ENCODE peak calls at places on chromosomes 13 and 19, in eight cellular contexts. B, X, V, S, T, R, F and N are unnamed samples.

GRCh38 chr19:13998426-13998825 is 7.7 kb downstream of the RFX1 start:
- DNase-seq in V (no peak), S (no peak), B (no peak), X (no peak), R (no peak), T (no peak), F (no peak), N (no peak)

GRCh38 chr13:101309014-101309619 is 107.2 kb downstream of the NALCN start:
- DNase-seq in F (no peak), V (no peak), R (no peak), B (no peak), S (no peak), X (no peak), T (no peak), N (no peak)

GRCh38 chr13:61410669-61411297 is 4.9 kb downstream of the PCDH20 start:
- DNase-seq in R (peak; percentile 2), T (no peak), F (no peak), S (no peak), X (peak; percentile 44), B (no peak), V (peak; percentile 16), N (no peak)

GRCh38 chr13:46045424-46045823 is 7.1 kb downstream of the ZC3H13 start:
- DNase-seq in F (no peak), R (no peak), T (no peak), V (no peak), S (no peak), B (no peak), X (no peak), N (no peak)

GRCh38 chr13:23707674-23708073 is 137.5 kb downstream of the TNFRSF19 start:
- DNase-seq in F (no peak), X (no peak), S (no peak), R (peak; percentile 24), T (no peak), B (no peak), V (no peak), N (no peak)

GRCh38 chr13:84431646-84432045 is 549.4 kb upstream of the SLITRK1 start:
- DNase-seq in B (no peak), F (no peak), V (no peak), T (no peak), X (no peak), S (no peak), R (no peak), N (no peak)

GRCh38 chr13:47110833-47111240 is 214.0 kb upstream of the HTR2A start:
- DNase-seq in R (no peak), T (no peak), S (no peak), V (no peak), B (no peak), X (no peak), F (no peak), N (no peak)

GRCh38 chr13:49539313-49539712 is 43.6 kb downstream of the PHF11 start:
- DNase-seq in V (no peak), S (no peak), B (no peak), X (no peak), T (no peak), F (peak; percentile 33), R (no peak), N (no peak)

GRCh38 chr19:50067575-50067974 is 41.8 kb downstream of the ZNF473 start:
- DNase-seq in B (no peak), F (no peak), T (no peak), S (no peak), V (no peak), X (no peak), R (no peak), N (no peak)

GRCh38 chr19:19444694-19445155 is 39.2 kb downstream of the GATAD2A start:
- DNase-seq in F (no peak), V (no peak), B (peak; percentile 56), R (no peak), X (no peak), T (no peak), S (no peak), N (no peak)

GRCh38 chr13:77235456-77236022 is 91.4 kb downstream of the MYCBP2 start:
- DNase-seq in V (no peak), B (no peak), R (no peak), F (no peak), S (no peak), T (no peak), X (no peak), N (no peak)

GRCh38 chr19:948842-949496 is 23.1 kb downstream of the ARID3A start:
- DNase-seq in S (no peak), V (no peak), R (no peak), X (no peak), B (no peak), F (no peak), T (no peak), N (no peak)

GRCh38 chr19:950352-951066 is 24.7 kb downstream of the ARID3A start:
- DNase-seq in B (no peak), R (no peak), X (no peak), S (no peak), T (no peak), F (no peak), V (no peak), N (no peak)

GRCh38 chr19:947090-947706 is 21.4 kb downstream of the ARID3A start:
- DNase-seq in S (no peak), T (no peak), R (no peak), B (no peak), X (no peak), V (no peak), F (no peak), N (no peak)

GRCh38 chr19:945401-946252 is 19.8 kb downstream of the ARID3A start:
- DNase-seq in X (no peak), B (no peak), F (no peak), R (no peak), S (no peak), V (no peak), T (no peak), N (no peak)

DNA sequence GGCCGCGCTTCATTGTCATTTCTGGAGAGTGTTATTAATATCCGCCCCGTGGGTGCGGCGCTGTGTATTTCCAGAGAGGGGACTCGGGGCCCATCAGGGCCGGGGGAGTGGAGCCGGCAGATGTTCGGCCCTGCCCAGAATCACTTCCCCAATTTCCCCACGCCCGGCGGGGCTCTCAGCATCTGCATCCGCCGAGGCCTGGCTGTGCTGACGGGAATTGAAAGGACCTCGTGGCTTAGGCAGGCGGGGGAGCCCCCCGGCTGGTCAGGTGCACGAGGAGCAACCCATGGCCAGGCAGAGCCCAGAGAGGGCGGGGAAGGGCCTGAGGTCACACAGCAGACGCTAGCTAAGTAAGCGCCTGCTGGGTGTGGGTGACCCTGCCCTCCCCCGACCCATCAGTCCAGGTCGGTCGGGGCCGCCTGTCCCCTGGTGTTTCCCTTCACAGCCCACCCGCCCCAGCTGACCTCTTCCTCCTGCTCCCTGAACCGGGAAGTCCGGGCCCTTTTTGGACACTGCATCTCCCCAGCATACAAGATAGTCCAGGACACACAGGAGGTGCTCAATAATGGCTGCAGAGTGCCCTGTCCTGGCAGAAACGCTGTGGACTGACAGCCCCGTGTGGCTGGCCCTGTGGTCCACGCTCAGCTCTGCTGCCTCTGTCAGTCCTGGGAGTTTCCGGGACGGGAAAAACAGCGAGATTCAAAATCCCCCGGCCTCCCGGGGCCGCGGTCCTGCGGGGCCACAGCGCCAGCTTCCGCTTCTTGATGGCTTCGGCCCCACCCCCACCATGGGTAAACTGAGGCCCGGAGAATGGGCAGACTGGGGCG is 22.1 kb downstream of the ARID3A start:
- DNase-seq in V (no peak), S (no peak), T (peak; percentile 51), X (no peak), B (peak; percentile 59), F (peak; percentile 24), R (no peak), N (no peak)
- H3K27ac ChIP-seq in V (no peak overlapping the region), S (no peak overlapping the region), T (no peak overlapping the region), X (no peak overlapping the region), B (no peak overlapping the region), F (no peak overlapping the region), R (no peak overlapping the region), N (no peak overlapping the region)

DNA sequence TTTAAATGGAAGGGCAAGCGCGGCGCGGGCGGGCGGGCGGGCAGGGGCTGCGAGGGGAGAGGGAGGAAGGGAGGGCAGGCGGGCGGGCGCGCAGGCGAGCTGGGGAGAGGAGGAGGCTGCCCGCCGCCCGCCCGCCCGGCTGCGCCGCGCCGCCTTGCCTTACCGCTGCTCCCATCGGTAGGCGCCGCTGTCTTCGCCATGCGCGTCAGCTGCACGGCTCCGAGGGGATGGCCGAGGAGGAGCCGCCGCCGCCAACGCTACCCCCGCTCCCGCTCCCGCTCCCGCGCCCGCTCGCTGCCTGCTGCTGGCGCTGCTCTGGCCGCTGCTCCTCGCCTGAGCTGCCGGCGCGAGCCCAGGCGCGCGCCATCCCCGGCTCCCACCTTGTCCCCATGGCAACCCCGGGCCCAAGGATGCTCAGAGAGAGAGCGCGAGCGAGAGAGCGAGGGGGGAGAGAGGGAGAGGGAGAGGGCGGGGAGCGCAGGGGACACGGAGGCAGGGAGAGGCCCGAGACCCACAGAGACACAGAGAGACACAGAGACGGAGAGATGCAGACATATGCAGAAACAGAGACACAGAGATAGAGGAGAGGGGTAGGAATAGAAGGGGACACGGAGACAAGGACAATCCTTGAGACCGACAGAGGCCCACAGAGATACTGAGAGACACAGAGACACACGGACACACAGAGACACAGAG is 40.3 kb downstream of the DEDD2 start:
- DNase-seq in V (peak; percentile 96), T (peak; percentile 56), B (peak; percentile 71), S (peak; percentile 79), X (peak; percentile 91), R (peak; percentile 18), F (peak; percentile 64), N (peak; percentile 76)
- TF ChIP-seq CTCF in V (peak; percentile 51), T (peak; percentile 16), B (peak; percentile 21), S (peak; percentile 59), X (peak; percentile 36), R (peak; percentile 16), F (peak; percentile 14), N (no peak)

GRCh38 chr13:98539655-98540054 is 37.3 kb downstream of the STK24 start:
- DNase-seq in B (no peak), F (no peak), R (no peak), V (no peak), T (no peak), S (no peak), X (no peak), N (no peak)
- H3K4me1 ChIP-seq in B (peaks cover 100% of the 10 kb centered on the region), F (peaks cover 22% of the 10 kb centered on the region), R (peaks cover 22% of the 10 kb centered on the region), V (peaks cover 37% of the 10 kb centered on the region), T (peaks cover 42% of the 10 kb centered on the region), S (peaks cover 15% of the 10 kb centered on the region), X (no peaks in the 10 kb centered on the region), N (peaks cover 67% of the 10 kb centered on the region)

GRCh38 chr19:6372594-6373095 is at the start of gene ALKBH7:
- DNase-seq in S (peak; percentile 99), X (peak; percentile 90), R (peak; percentile 100), F (peak; percentile 97), V (peak; percentile 99), T (peak; percentile 99), B (peak; percentile 99), N (peak; percentile 100)

GRCh38 chr19:6374711-6375410 is 872 bp downstream of the PSPN start:
- DNase-seq in T (no peak), V (no peak), S (no peak), X (no peak), B (no peak), R (no peak), F (no peak), N (no peak)

GRCh38 chr19:6374179-6374709 is 1.5 kb downstream of the PSPN start:
- DNase-seq in T (no peak), S (no peak), B (no peak), R (no peak), F (peak; percentile 39), V (no peak), X (no peak), N (no peak)

GRCh38 chr19:6373096-6373812 is 660 bp downstream of the ALKBH7 start:
- DNase-seq in S (peak; percentile 100), B (peak; percentile 99), T (peak; percentile 98), F (peak; percentile 99), X (peak; percentile 98), V (peak; percentile 99), R (peak; percentile 93), N (peak; percentile 98)

DNA sequence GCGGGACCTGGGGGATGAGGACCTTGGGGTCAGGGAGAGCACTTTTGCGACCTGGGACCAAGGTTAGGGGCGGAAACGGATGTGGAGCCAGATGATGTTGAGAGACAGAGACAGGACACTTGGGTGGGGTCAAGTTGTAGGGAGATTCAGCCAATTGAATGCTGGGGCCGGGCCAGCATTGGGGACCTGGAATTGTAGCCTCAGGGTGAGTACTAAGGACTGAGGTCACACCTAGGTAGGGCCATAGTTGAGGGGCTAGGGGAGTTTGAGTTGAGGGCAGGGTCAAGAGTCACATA is 1.2 kb downstream of the ALKBH7 start:
- DNase-seq in S (no peak), B (no peak), X (no peak), V (no peak), R (no peak), T (no peak), F (no peak), N (no peak)
- H3K27ac ChIP-seq in S (no peak overlapping the region), B (peak overlapping the region; percentile 100), X (peak overlapping the region; percentile 64), V (no peak overlapping the region), R (peak overlapping the region; percentile 61), T (peak overlapping the region; percentile 51), F (peak overlapping the region; percentile 97), N (peak overlapping the region; percentile 98)